ENCODE peak calls at places on chromosomes 6 and 20, in five cellular contexts. One of them, this sample, is unnamed.

GRCh38 chr6:26044140-26045045 is 42.8 kb upstream of the HFE start:
- DNase-seq in OCI-LY7: peak; percentile 71
- DNase-seq in GM23248: peak; percentile 68
- DNase-seq in neural progenitor cell: no peak
- DNase-seq in HCT116: no peak
- DNase-seq in this sample: no peak

GRCh38 chr6:164455835-164456234 is 853.6 kb downstream of the C6orf118 start:
- DNase-seq in OCI-LY7: no peak
- DNase-seq in GM23248: no peak
- DNase-seq in neural progenitor cell: no peak
- DNase-seq in HCT116: no peak
- DNase-seq in this sample: no peak

GRCh38 chr6:41505084-41506049 is 40.8 kb upstream of the FOXP4 start:
- DNase-seq in OCI-LY7: no peak
- DNase-seq in GM23248: peak; percentile 75
- DNase-seq in neural progenitor cell: peak; percentile 71
- DNase-seq in HCT116: no peak
- DNase-seq in this sample: peak; percentile 27

GRCh38 chr6:117465691-117466090 is 16.8 kb upstream of the DCBLD1 start:
- DNase-seq in OCI-LY7: no peak
- DNase-seq in GM23248: no peak
- DNase-seq in neural progenitor cell: no peak
- DNase-seq in HCT116: no peak
- DNase-seq in this sample: no peak

GRCh38 chr6:9200712-9201111 is 765.4 kb upstream of the SLC35B3 start:
- DNase-seq in OCI-LY7: no peak
- DNase-seq in GM23248: no peak
- DNase-seq in neural progenitor cell: no peak
- DNase-seq in HCT116: no peak
- DNase-seq in this sample: no peak

GRCh38 chr6:44785123-44785522 is 397.6 kb downstream of the CDC5L start:
- DNase-seq in OCI-LY7: no peak
- DNase-seq in GM23248: no peak
- DNase-seq in neural progenitor cell: no peak
- DNase-seq in HCT116: no peak
- DNase-seq in this sample: no peak

GRCh38 chr20:25275813-25276532 is 28.1 kb downstream of the PYGB start:
- DNase-seq in OCI-LY7: no peak
- DNase-seq in GM23248: no peak
- DNase-seq in neural progenitor cell: no peak
- DNase-seq in HCT116: no peak
- DNase-seq in this sample: no peak

GRCh38 chr6:31009731-31010130 is 543 bp upstream of the MUC22 start:
- DNase-seq in OCI-LY7: no peak
- DNase-seq in GM23248: no peak
- DNase-seq in neural progenitor cell: no peak
- DNase-seq in HCT116: no peak
- DNase-seq in this sample: peak; percentile 87

GRCh38 chr6:161079566-161080262 is 88.1 kb downstream of the MAP3K4 start:
- DNase-seq in OCI-LY7: no peak
- DNase-seq in GM23248: peak; percentile 94
- DNase-seq in neural progenitor cell: no peak
- DNase-seq in HCT116: no peak
- DNase-seq in this sample: peak; percentile 73

GRCh38 chr20:3990741-3991140 is 24.6 kb downstream of the RNF24 start:
- DNase-seq in OCI-LY7: no peak
- DNase-seq in GM23248: no peak
- DNase-seq in neural progenitor cell: no peak
- DNase-seq in HCT116: no peak
- DNase-seq in this sample: no peak

GRCh38 chr6:37262446-37263026 is 4.6 kb upstream of the TMEM217 start:
- DNase-seq in OCI-LY7: no peak
- DNase-seq in GM23248: no peak
- DNase-seq in neural progenitor cell: no peak
- DNase-seq in HCT116: no peak
- DNase-seq in this sample: no peak

GRCh38 chr6:64522859-64523258 is 887.3 kb downstream of the PHF3 start:
- DNase-seq in OCI-LY7: no peak
- DNase-seq in GM23248: no peak
- DNase-seq in neural progenitor cell: no peak
- DNase-seq in HCT116: no peak
- DNase-seq in this sample: no peak

GRCh38 chr6:64516393-64516792 is 880.8 kb downstream of the PHF3 start:
- DNase-seq in OCI-LY7: no peak
- DNase-seq in GM23248: no peak
- DNase-seq in neural progenitor cell: no peak
- DNase-seq in HCT116: no peak
- DNase-seq in this sample: peak; percentile 34

GRCh38 chr6:64520050-64520449 is 884.4 kb downstream of the PHF3 start:
- DNase-seq in OCI-LY7: no peak
- DNase-seq in GM23248: peak; percentile 93
- DNase-seq in neural progenitor cell: no peak
- DNase-seq in HCT116: no peak
- DNase-seq in this sample: peak; percentile 93
- TF ChIP-seq EZH2phosphoT487 in OCI-LY7: no peak
- TF ChIP-seq EZH2phosphoT487 in GM23248: no peak
- TF ChIP-seq EZH2phosphoT487 in neural progenitor cell: no peak
- TF ChIP-seq EZH2phosphoT487 in HCT116: no peak
- TF ChIP-seq EZH2phosphoT487 in this sample: no peak

GRCh38 chr6:118706702-118707101 is 55.3 kb upstream of the CEP85L start:
- DNase-seq in OCI-LY7: no peak
- DNase-seq in GM23248: peak; percentile 38
- DNase-seq in neural progenitor cell: no peak
- DNase-seq in HCT116: no peak
- DNase-seq in this sample: no peak
- TF ChIP-seq EZH2phosphoT487 in OCI-LY7: no peak
- TF ChIP-seq EZH2phosphoT487 in GM23248: no peak
- TF ChIP-seq EZH2phosphoT487 in neural progenitor cell: no peak
- TF ChIP-seq EZH2phosphoT487 in HCT116: no peak
- TF ChIP-seq EZH2phosphoT487 in this sample: no peak

DNA sequence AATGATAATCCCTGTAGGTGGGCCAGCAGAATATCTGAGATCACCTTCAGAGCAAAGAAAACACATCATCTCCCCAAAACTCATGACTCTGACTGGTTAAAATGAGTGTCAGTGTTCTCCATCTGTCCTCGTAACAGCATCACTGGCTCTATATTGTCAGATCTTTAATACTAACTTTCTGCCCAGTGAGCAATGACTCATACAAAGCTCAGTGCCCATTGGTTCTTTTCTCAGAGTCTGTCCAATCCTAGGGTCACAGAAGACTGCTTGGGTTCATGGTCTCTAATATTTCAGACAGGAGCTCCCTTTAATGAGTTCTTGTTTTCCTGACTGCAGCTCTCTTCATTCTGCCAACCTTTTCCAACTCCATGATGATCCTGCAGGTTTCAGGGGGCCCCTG is 36.4 kb downstream of the HLA-DPB1 start:
- DNase-seq in OCI-LY7: peak; percentile 74
- DNase-seq in GM23248: peak; percentile 74
- DNase-seq in neural progenitor cell: no peak
- DNase-seq in HCT116: peak; percentile 43
- DNase-seq in this sample: peak; percentile 51
- TF ChIP-seq EZH2phosphoT487 in OCI-LY7: no peak
- TF ChIP-seq EZH2phosphoT487 in GM23248: no peak
- TF ChIP-seq EZH2phosphoT487 in neural progenitor cell: no peak
- TF ChIP-seq EZH2phosphoT487 in HCT116: no peak
- TF ChIP-seq EZH2phosphoT487 in this sample: no peak

GRCh38 chr6:165665384-165665672 is 2.3 kb upstream of the PDE10A start:
- DNase-seq in OCI-LY7: no peak
- DNase-seq in GM23248: no peak
- DNase-seq in neural progenitor cell: no peak
- DNase-seq in HCT116: no peak
- DNase-seq in this sample: no peak

GRCh38 chr6:165663283-165663735 is 268 bp upstream of the PDE10A start:
- DNase-seq in OCI-LY7: no peak
- DNase-seq in GM23248: peak; percentile 40
- DNase-seq in neural progenitor cell: peak; percentile 78
- DNase-seq in HCT116: no peak
- DNase-seq in this sample: peak; percentile 4

GRCh38 chr6:165663736-165664552 is 903 bp upstream of the PDE10A start:
- DNase-seq in OCI-LY7: no peak
- DNase-seq in GM23248: peak; percentile 16
- DNase-seq in neural progenitor cell: peak; percentile 68
- DNase-seq in HCT116: no peak
- DNase-seq in this sample: no peak

GRCh38 chr6:165662671-165663282 is at the start of gene PDE10A:
- DNase-seq in OCI-LY7: no peak
- DNase-seq in GM23248: peak; percentile 25
- DNase-seq in neural progenitor cell: peak; percentile 86
- DNase-seq in HCT116: no peak
- DNase-seq in this sample: no peak

GRCh38 chr6:165664553-165665383 is 1.7 kb upstream of the PDE10A start:
- DNase-seq in OCI-LY7: no peak
- DNase-seq in GM23248: no peak
- DNase-seq in neural progenitor cell: peak; percentile 66
- DNase-seq in HCT116: no peak
- DNase-seq in this sample: no peak
- TF ChIP-seq EZH2phosphoT487 in OCI-LY7: no peak
- TF ChIP-seq EZH2phosphoT487 in GM23248: no peak
- TF ChIP-seq EZH2phosphoT487 in neural progenitor cell: no peak
- TF ChIP-seq EZH2phosphoT487 in HCT116: no peak
- TF ChIP-seq EZH2phosphoT487 in this sample: no peak

GRCh38 chr20:1824834-1825233 is 70.4 kb upstream of the SIRPA start:
- DNase-seq in OCI-LY7: no peak
- DNase-seq in GM23248: no peak
- DNase-seq in neural progenitor cell: no peak
- DNase-seq in HCT116: no peak
- DNase-seq in this sample: no peak
- TF ChIP-seq EZH2phosphoT487 in OCI-LY7: no peak
- TF ChIP-seq EZH2phosphoT487 in GM23248: no peak
- TF ChIP-seq EZH2phosphoT487 in neural progenitor cell: no peak
- TF ChIP-seq EZH2phosphoT487 in HCT116: no peak
- TF ChIP-seq EZH2phosphoT487 in this sample: no peak